ENCODE peak calls at places on chromosomes 11 and 22, in seven cellular contexts. U, S, G, F, E, O and K are unnamed samples.

GRCh38 chr22:46967445-46968358 is 205.3 kb downstream of the TBC1D22A start:
- DNase-seq in U (no peak), S (no peak), G (no peak), F (no peak), E (no peak), O (no peak), K (no peak)

GRCh38 chr11:110125632-110126031 is 32.4 kb downstream of the ZC3H12C start:
- DNase-seq in U (peak; percentile 31), S (peak; percentile 63), G (no peak), F (no peak), E (no peak), O (peak; percentile 31), K (peak; percentile 19)

GRCh38 chr11:29214833-29215232 is 802.0 kb downstream of the KCNA4 start:
- DNase-seq in U (no peak), S (no peak), G (no peak), F (no peak), E (no peak), O (peak; percentile 19), K (no peak)

GRCh38 chr11:75635009-75635909 is 33.6 kb downstream of the MAP6 start:
- DNase-seq in U (peak; percentile 40), S (no peak), G (no peak), F (no peak), E (no peak), O (peak; percentile 61), K (peak; percentile 76)

GRCh38 chr11:12448131-12448939 is 71.0 kb downstream of the PARVA start:
- DNase-seq in U (no peak), S (no peak), G (no peak), F (no peak), E (no peak), O (no peak), K (no peak)

GRCh38 chr22:48335442-48336139 is 1492.1 kb downstream of the BRD1 start:
- DNase-seq in U (no peak), S (no peak), G (no peak), F (no peak), E (no peak), O (peak; percentile 16), K (no peak)

GRCh38 chr11:101866619-101867491 is 48.0 kb upstream of the CEP126 start:
- DNase-seq in U (peak; percentile 31), S (no peak), G (peak; percentile 53), F (no peak), E (no peak), O (peak; percentile 68), K (peak; percentile 40)

GRCh38 chr22:35312198-35313059 is 12.7 kb downstream of the TOM1 start:
- DNase-seq in U (peak; percentile 51), S (peak; percentile 56), G (peak; percentile 89), F (peak; percentile 67), E (no peak), O (peak; percentile 83), K (peak; percentile 15)

GRCh38 chr11:75051043-75051442 is 45.6 kb downstream of the OR2AT4 start:
- DNase-seq in U (no peak), S (no peak), G (no peak), F (no peak), E (no peak), O (no peak), K (no peak)

GRCh38 chr11:121841487-121842167 is 274.4 kb downstream of the BLID start:
- DNase-seq in U (peak; percentile 87), S (peak; percentile 83), G (no peak), F (no peak), E (no peak), O (peak; percentile 99), K (peak; percentile 86)

GRCh38 chr11:282630-283360 is 4.6 kb downstream of the NLRP6 start:
- DNase-seq in U (no peak), S (no peak), G (no peak), F (no peak), E (no peak), O (no peak), K (no peak)

GRCh38 chr11:118277312-118277711 is 13.2 kb upstream of the MPZL2 start:
- DNase-seq in U (no peak), S (peak; percentile 20), G (no peak), F (no peak), E (peak; percentile 68), O (peak; percentile 4), K (no peak)

GRCh38 chr11:45007011-45007410 is 56.3 kb upstream of the TP53I11 start:
- DNase-seq in U (no peak), S (no peak), G (no peak), F (no peak), E (no peak), O (no peak), K (no peak)

GRCh38 chr11:118620529-118621070 is 13.2 kb downstream of the PHLDB1 start:
- DNase-seq in U (no peak), S (peak; percentile 54), G (no peak), F (no peak), E (no peak), O (no peak), K (no peak)

GRCh38 chr11:119320593-119321524 is 3.9 kb upstream of the MCAM start:
- DNase-seq in U (peak; percentile 85), S (peak; percentile 88), G (peak; percentile 54), F (peak; percentile 72), E (no peak), O (peak; percentile 58), K (peak; percentile 65)

GRCh38 chr11:134041349-134041748 is 27.5 kb upstream of the JAM3 start:
- DNase-seq in U (no peak), S (no peak), G (no peak), F (no peak), E (no peak), O (no peak), K (no peak)

GRCh38 chr11:122170815-122171475 is 54.9 kb upstream of the BLID start:
- DNase-seq in U (peak; percentile 74), S (peak; percentile 94), G (no peak), F (no peak), E (no peak), O (peak; percentile 81), K (no peak)

GRCh38 chr11:93444671-93445073 is 98.5 kb downstream of the SMCO4 start:
- DNase-seq in U (peak; percentile 95), S (peak; percentile 36), G (no peak), F (no peak), E (no peak), O (no peak), K (no peak)

GRCh38 chr11:18312663-18313420 is 9.1 kb downstream of the HPS5 start:
- DNase-seq in U (peak; percentile 67), S (peak; percentile 50), G (no peak), F (no peak), E (no peak), O (peak; percentile 86), K (peak; percentile 80)

GRCh38 chr11:12043959-12044772 is 35.7 kb upstream of the DKK3 start:
- DNase-seq in U (peak; percentile 97), S (peak; percentile 95), G (peak; percentile 87), F (peak; percentile 73), E (peak; percentile 84), O (peak; percentile 97), K (peak; percentile 87)

GRCh38 chr11:58927393-58928081 is 11.8 kb upstream of the GLYATL1 start:
- DNase-seq in U (peak; percentile 80), S (peak; percentile 35), G (peak; percentile 98), F (peak; percentile 43), E (peak; percentile 37), O (no peak), K (peak; percentile 56)

GRCh38 chr11:44047298-44047697 is 483 bp upstream of the ACCSL start:
- DNase-seq in U (no peak), S (no peak), G (no peak), F (no peak), E (no peak), O (no peak), K (no peak)

GRCh38 chr11:33214187-33214586 is 43.0 kb upstream of the HIPK3 start:
- DNase-seq in U (peak; percentile 6), S (no peak), G (no peak), F (no peak), E (no peak), O (peak; percentile 28), K (no peak)

GRCh38 chr22:46664301-46664855 is 44.2 kb downstream of the GRAMD4 start:
- DNase-seq in U (no peak), S (no peak), G (no peak), F (no peak), E (no peak), O (no peak), K (no peak)

GRCh38 chr22:45671051-45671782 is 417 bp upstream of the ATXN10 start:
- DNase-seq in U (peak; percentile 37), S (no peak), G (no peak), F (peak; percentile 16), E (no peak), O (peak; percentile 23), K (peak; percentile 53)

GRCh38 chr11:26741036-26741435 is 19.2 kb upstream of the SLC5A12 start:
- DNase-seq in U (peak; percentile 11), S (no peak), G (no peak), F (no peak), E (no peak), O (peak; percentile 36), K (peak; percentile 89)

GRCh38 chr11:71309181-71309580 is 56.8 kb upstream of the SHANK2 start:
- DNase-seq in U (no peak), S (no peak), G (peak; percentile 8), F (no peak), E (no peak), O (no peak), K (no peak)